ENCODE peak calls at places on chromosomes 6 and 20, in seven cellular contexts. H is H54; O is activated CD4-positive, alpha-beta memory T cell treated with anti-CD3 and anti-CD28 coated beads for 36 hours; A is NCI-H748 treated with DMSO at 0.1 percent for 48 hours; M is HCEC 1CT; E is stimulated activated CD8-positive, alpha-beta memory T cell treated with anti-CD3 and anti-CD28 coated beads, Interleukin-7, amount 100 ng/mL, for 48 hours; N is hippocampal formation. F is an unnamed sample.

GRCh38 chr6:77633993-77634392 is 18.8 kb upstream of the MEI4 start:
- DNase-seq in H (no peak), O (no peak), A (no peak), M (no peak), E (no peak), N (no peak), F (no peak)

GRCh38 chr6:125310994-125311649 is 9.4 kb upstream of the HDDC2 start:
- DNase-seq in H (peak; percentile 6), O (no peak), A (peak; percentile 78), M (peak; percentile 58), E (no peak), N (no peak), F (no peak)

GRCh38 chr20:50541606-50542041 is 31.4 kb downstream of the PTPN1 start:
- DNase-seq in H (no peak), O (no peak), A (no peak), M (no peak), E (no peak), N (no peak), F (no peak)

GRCh38 chr6:2542858-2543218 is 207.9 kb downstream of the MYLK4 start:
- DNase-seq in H (no peak), O (peak; percentile 54), A (no peak), M (peak; percentile 4), E (peak; percentile 33), N (no peak), F (no peak)

GRCh38 chr6:149862901-149863595 is 1.1 kb downstream of the LRP11 start:
- DNase-seq in H (peak; percentile 40), O (peak; percentile 63), A (peak; percentile 31), M (peak; percentile 62), E (peak; percentile 19), N (peak; percentile 71), F (peak; percentile 33)

GRCh38 chr20:18018100-18018499 is 39.6 kb downstream of the OVOL2 start:
- DNase-seq in H (no peak), O (no peak), A (no peak), M (no peak), E (no peak), N (no peak), F (no peak)

GRCh38 chr20:35462351-35462750 is 7.0 kb downstream of the CEP250 start:
- DNase-seq in H (no peak), O (no peak), A (no peak), M (no peak), E (no peak), N (no peak), F (no peak)

GRCh38 chr20:33945391-33946079 is 48.2 kb upstream of the RALY start:
- DNase-seq in H (peak; percentile 38), O (no peak), A (no peak), M (peak; percentile 81), E (no peak), N (peak; percentile 61), F (no peak)

GRCh38 chr20:10368702-10369041 is 65.3 kb downstream of the MKKS start:
- DNase-seq in H (no peak), O (no peak), A (no peak), M (no peak), E (no peak), N (no peak), F (no peak)

GRCh38 chr6:154721460-154721859 is 11.8 kb upstream of the SCAF8 start:
- DNase-seq in H (peak; percentile 31), O (no peak), A (no peak), M (peak; percentile 37), E (no peak), N (no peak), F (no peak)

GRCh38 chr6:155473741-155474140 is 18.1 kb upstream of the NOX3 start:
- DNase-seq in H (no peak), O (no peak), A (no peak), M (no peak), E (no peak), N (no peak), F (no peak)

GRCh38 chr20:16801919-16802651 is 53.9 kb downstream of the OTOR start:
- DNase-seq in H (no peak), O (peak; percentile 69), A (peak; percentile 83), M (peak; percentile 13), E (peak; percentile 38), N (peak; percentile 35), F (no peak)

GRCh38 chr6:102742033-102742432 is 1348.5 kb downstream of the GRIK2 start:
- DNase-seq in H (no peak), O (no peak), A (no peak), M (no peak), E (no peak), N (no peak), F (no peak)

GRCh38 chr20:32078777-32079176 is 26.7 kb downstream of the HCK start:
- DNase-seq in H (no peak), O (no peak), A (no peak), M (no peak), E (no peak), N (no peak), F (no peak)

GRCh38 chr6:19465240-19465639 is 371.9 kb upstream of the ID4 start:
- DNase-seq in H (no peak), O (no peak), A (no peak), M (no peak), E (no peak), N (no peak), F (no peak)

GRCh38 chr6:33731751-33732282 is 14.9 kb downstream of the IP6K3 start:
- DNase-seq in H (no peak), O (no peak), A (no peak), M (no peak), E (no peak), N (no peak), F (no peak)

GRCh38 chr6:134026597-134026996 is 25.8 kb downstream of the SLC2A12 start:
- DNase-seq in H (no peak), O (no peak), A (no peak), M (peak; percentile 25), E (no peak), N (no peak), F (no peak)

GRCh38 chr6:15528870-15529269 is 134.0 kb downstream of the DTNBP1 start:
- DNase-seq in H (no peak), O (no peak), A (no peak), M (no peak), E (no peak), N (no peak), F (no peak)

GRCh38 chr20:59831024-59831900 is 102.2 kb downstream of the SYCP2 start:
- DNase-seq in H (no peak), O (no peak), A (no peak), M (no peak), E (no peak), N (no peak), F (no peak)

GRCh38 chr6:142783499-142783898 is 161.5 kb downstream of the HIVEP2 start:
- DNase-seq in H (no peak), O (no peak), A (no peak), M (no peak), E (no peak), N (no peak), F (no peak)

GRCh38 chr20:24469116-24470030 is at the start of gene SYNDIG1:
- DNase-seq in H (no peak), O (no peak), A (peak; percentile 20), M (no peak), E (no peak), N (peak; percentile 86), F (no peak)

GRCh38 chr6:95742895-95743294 is 165.6 kb downstream of the MANEA start:
- DNase-seq in H (no peak), O (no peak), A (no peak), M (no peak), E (no peak), N (no peak), F (no peak)

GRCh38 chr6:38349795-38350194 is 289.9 kb downstream of the BTBD9 start:
- DNase-seq in H (no peak), O (no peak), A (no peak), M (peak; percentile 94), E (no peak), N (no peak), F (no peak)

GRCh38 chr20:34426026-34426425 is 63.0 kb downstream of the ITCH start:
- DNase-seq in H (no peak), O (no peak), A (no peak), M (no peak), E (no peak), N (no peak), F (no peak)

GRCh38 chr6:144019929-144020328 is 11.9 kb upstream of the PLAGL1 start:
- DNase-seq in H (no peak), O (no peak), A (no peak), M (no peak), E (no peak), N (no peak), F (no peak)

GRCh38 chr6:6881438-6882267 is 226.1 kb upstream of the RREB1 start:
- DNase-seq in H (no peak), O (no peak), A (no peak), M (no peak), E (no peak), N (no peak), F (no peak)

GRCh38 chr6:138817799-138818198 is 21.9 kb downstream of the ECT2L start:
- DNase-seq in H (peak; percentile 6), O (peak; percentile 50), A (peak; percentile 96), M (peak; percentile 84), E (peak; percentile 13), N (no peak), F (no peak)

GRCh38 chr6:108168501-108168979 is 2.7 kb downstream of the NR2E1 start:
- DNase-seq in H (no peak), O (no peak), A (no peak), M (no peak), E (no peak), N (no peak), F (no peak)

GRCh38 chr6:49636368-49637332 is at the start of gene RHAG:
- DNase-seq in H (no peak), O (no peak), A (no peak), M (no peak), E (no peak), N (no peak), F (no peak)

GRCh38 chr6:117317261-117317660 is 51.9 kb downstream of the VGLL2 start:
- DNase-seq in H (no peak), O (no peak), A (no peak), M (peak; percentile 10), E (no peak), N (no peak), F (peak; percentile 28)

GRCh38 chr6:157187182-157188093 is 135.9 kb downstream of the TMEM242 start:
- DNase-seq in H (no peak), O (no peak), A (peak; percentile 97), M (no peak), E (no peak), N (peak; percentile 13), F (no peak)

GRCh38 chr6:13702809-13703302 is 8.8 kb downstream of the RANBP9 start:
- DNase-seq in H (no peak), O (no peak), A (no peak), M (no peak), E (no peak), N (no peak), F (no peak)

GRCh38 chr6:156691018-156691417 is 86.2 kb upstream of the ARID1B start:
- DNase-seq in H (no peak), O (no peak), A (no peak), M (no peak), E (no peak), N (no peak), F (no peak)